ENCODE peak calls at places on chromosomes 3 and 15, in five cellular contexts. U, F, C, P and V are unnamed samples.
A peak's percentile ranks its signal among the peaks of the same experiment; 100 is the strongest.

GRCh38 chr15:85691350-85692240 is 103.1 kb downstream of the KLHL25 start:
- DNase-seq in C (no peak), F (no peak), U (no peak), P (no peak), V (no peak)

GRCh38 chr3:8443829-8444791 is 57.5 kb upstream of the LMCD1 start:
- DNase-seq in U (peak; percentile 88), F (peak; percentile 87), C (peak; percentile 94), P (peak; percentile 53), V (peak; percentile 81)

GRCh38 chr3:140188285-140188684 is 253.3 kb downstream of the CLSTN2 start:
- DNase-seq in P (peak; percentile 13), U (no peak), C (no peak), F (no peak), V (peak; percentile 51)

GRCh38 chr3:124660606-124661005 is 69.6 kb upstream of the UMPS start:
- DNase-seq in C (no peak), P (no peak), U (no peak), F (no peak), V (no peak)

GRCh38 chr15:83404143-83404542 is 43.0 kb upstream of the SH3GL3 start:
- DNase-seq in C (no peak), P (no peak), F (no peak), U (no peak), V (peak; percentile 59)

GRCh38 chr3:71930056-71930991 is 145.4 kb upstream of the PROK2 start:
- DNase-seq in F (peak; percentile 13), P (no peak), U (no peak), C (peak; percentile 63), V (peak; percentile 46)

GRCh38 chr15:88193415-88193814 is 63.1 kb downstream of the NTRK3 start:
- DNase-seq in U (peak; percentile 6), P (no peak), F (no peak), C (no peak), V (no peak)

GRCh38 chr3:185631508-185632206 is 45.6 kb downstream of the SENP2 start:
- DNase-seq in P (no peak), F (no peak), U (no peak), C (peak; percentile 10), V (peak; percentile 35)

GRCh38 chr3:130539005-130539404 is 22.0 kb downstream of the COL6A6 start:
- DNase-seq in C (peak; percentile 19), P (peak; percentile 14), U (peak; percentile 9), F (peak; percentile 63), V (peak; percentile 42)

GRCh38 chr3:147000274-147000673 is 395.1 kb upstream of the PLSCR5 start:
- DNase-seq in F (no peak), C (no peak), P (no peak), U (no peak), V (no peak)

GRCh38 chr3:100246999-100247398 is 13.8 kb upstream of the TBC1D23 start:
- DNase-seq in P (no peak), C (no peak), F (no peak), U (no peak), V (no peak)